ENCODE peak calls at places on chromosomes 6 and 20, in five cellular contexts. M is H1, N is A549, X is GM12878, A is K562. C is an unnamed sample.

GRCh38 chr20:48459729-48460395 is 367.9 kb downstream of the PREX1 start:
- DNase-seq in X (no peak), A (no peak), M (no peak), N (no peak), C (no peak)

GRCh38 chr6:126664271-126664670 is 324.4 kb downstream of the CENPW start:
- DNase-seq in N (no peak), M (no peak), A (no peak), X (no peak), C (no peak)

GRCh38 chr20:59515906-59516209 is 88.5 kb upstream of the PHACTR3 start:
- DNase-seq in M (no peak), N (no peak), X (no peak), A (no peak), C (no peak)

GRCh38 chr6:117456998-117457397 is 25.5 kb upstream of the DCBLD1 start:
- DNase-seq in A (no peak), X (no peak), M (no peak), N (no peak), C (no peak)

GRCh38 chr6:166310634-166311033 is 2.4 kb upstream of the PRR18 start:
- DNase-seq in M (peak), A (no peak), N (no peak), X (no peak), C (no peak)

GRCh38 chr20:41098703-41099250 is 38.6 kb upstream of the PLCG1 start:
- DNase-seq in N (no peak), A (no peak), X (no peak), M (no peak), C (no peak)

GRCh38 chr6:82142524-82142923 is 105.0 kb downstream of the IBTK start:
- DNase-seq in N (no peak), M (no peak), X (no peak), A (no peak), C (no peak)

GRCh38 chr6:149809798-149810197 is 54.4 kb downstream of the LRP11 start:
- DNase-seq in M (no peak), A (no peak), N (no peak), X (no peak), C (no peak)

GRCh38 chr20:57882451-57883161 is 172.8 kb upstream of the PMEPA1 start:
- DNase-seq in A (no peak), X (no peak), N (peak), M (no peak), C (no peak)

GRCh38 chr6:34836008-34836407 is 44.1 kb downstream of the BLTP3A start:
- DNase-seq in M (no peak), N (no peak), A (no peak), X (no peak), C (no peak)

GRCh38 chr6:12490904-12491571 is 200.9 kb downstream of the EDN1 start:
- DNase-seq in A (no peak), N (no peak), M (no peak), X (no peak), C (no peak)

GRCh38 chr20:58755062-58755697 is 62.6 kb downstream of the NPEPL1 start:
- DNase-seq in N (no peak), A (no peak), M (peak), X (no peak), C (no peak)

GRCh38 chr20:57788936-57789613 is 79.3 kb upstream of the PMEPA1 start:
- DNase-seq in M (no peak), X (no peak), N (no peak), A (no peak), C (no peak)

GRCh38 chr6:13643125-13643524 is 28.0 kb downstream of the NOL7 start:
- DNase-seq in N (no peak), A (no peak), X (no peak), M (no peak), C (no peak)

GRCh38 chr20:53570446-53571276 is 23.0 kb downstream of the ZNF217 start:
- DNase-seq in M (no peak), X (no peak), N (no peak), A (no peak), C (no peak)

GRCh38 chr6:43608310-43608763 is 20.7 kb downstream of the GTPBP2 start:
- DNase-seq in X (peak), M (peak), N (peak), A (peak), C (peak)

GRCh38 chr6:29748391-29749352 is 25.4 kb downstream of the HLA-F start:
- DNase-seq in N (peak), A (peak), X (no peak), M (peak), C (peak)

GRCh38 chr6:140544431-140544830 is 1170.0 kb upstream of the CITED2 start:
- DNase-seq in A (no peak), M (no peak), X (no peak), N (no peak), C (no peak)

GRCh38 chr20:20435453-20435852 is 67.5 kb downstream of the INSM1 start:
- DNase-seq in M (no peak), A (no peak), X (no peak), N (no peak), C (no peak)

GRCh38 chr20:38127920-38128528 is 37.0 kb downstream of the TGM2 start:
- DNase-seq in N (no peak), A (no peak), X (no peak), M (no peak), C (no peak)

GRCh38 chr20:62935204-62935967 is 2.6 kb upstream of the GID8 start:
- DNase-seq in A (no peak), N (no peak), X (no peak), M (no peak), C (no peak)

GRCh38 chr6:101281266-101281665 is 112.2 kb upstream of the GRIK2 start:
- DNase-seq in M (no peak), X (no peak), A (no peak), N (no peak), C (no peak)

GRCh38 chr6:85498596-85499258 is 48.8 kb downstream of the NT5E start:
- DNase-seq in M (no peak), X (no peak), A (no peak), N (no peak), C (peak)

GRCh38 chr6:22637781-22638180 is 68.4 kb downstream of the HDGFL1 start:
- DNase-seq in A (no peak), X (no peak), N (no peak), M (no peak), C (no peak)

GRCh38 chr6:160041608-160042007 is 72.7 kb downstream of the IGF2R start:
- DNase-seq in M (no peak), X (no peak), A (no peak), N (no peak), C (peak)

GRCh38 chr6:11213305-11214106 is 19.0 kb downstream of the NEDD9 start:
- DNase-seq in N (no peak), X (no peak), A (no peak), M (no peak), C (no peak)

GRCh38 chr6:11214911-11215310 is 17.6 kb downstream of the NEDD9 start:
- DNase-seq in X (no peak), A (no peak), M (no peak), N (no peak), C (no peak)

GRCh38 chr6:11212625-11213024 is 19.8 kb downstream of the NEDD9 start:
- DNase-seq in M (no peak), A (no peak), X (no peak), N (no peak), C (no peak)

GRCh38 chr6:11215773-11216172 is 16.7 kb downstream of the NEDD9 start:
- DNase-seq in X (no peak), M (no peak), A (no peak), N (no peak), C (no peak)

GRCh38 chr6:11214438-11214837 is 18.0 kb downstream of the NEDD9 start:
- DNase-seq in A (no peak), X (no peak), M (no peak), N (no peak), C (no peak)
- TF ChIP-seq KDM1A in A (no peak), X (no peak), M (no peak), N (no peak), C (no peak)

GRCh38 chr6:84150680-84151079 is 76.8 kb downstream of the CEP162 start:
- DNase-seq in A (no peak), X (no peak), N (no peak), M (no peak), C (no peak)
- TF ChIP-seq KDM1A in A (no peak), X (no peak), N (no peak), M (no peak), C (no peak)

DNA sequence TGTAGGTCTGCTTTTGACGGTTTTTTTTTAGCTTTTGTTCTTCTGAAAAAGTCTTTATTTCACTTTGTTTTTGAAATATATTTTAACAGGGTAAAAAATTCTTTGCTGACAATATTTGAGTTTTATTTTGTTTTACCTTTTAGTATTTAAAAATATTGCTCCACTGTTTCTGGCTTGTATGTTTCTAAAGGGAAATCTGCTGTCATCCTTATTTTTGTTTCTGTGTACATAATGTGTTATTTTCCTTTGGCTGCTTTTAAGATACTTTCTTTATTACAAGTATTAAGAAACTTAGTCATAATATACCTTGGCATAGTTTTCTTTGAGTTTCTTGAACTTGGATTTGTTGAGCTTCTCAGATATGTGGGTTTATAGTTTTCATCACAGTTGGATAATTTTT is 88.6 kb upstream of the SPACA1 start:
- DNase-seq in M (no peak), N (no peak), A (no peak), X (no peak), C (no peak)
- TF ChIP-seq KDM1A in M (no peak), N (no peak), A (no peak), X (no peak), C (no peak)

GRCh38 chr6:135990437-135990836 is 138.9 kb downstream of the PDE7B start:
- DNase-seq in A (no peak), M (no peak), N (no peak), X (no peak), C (no peak)

GRCh38 chr6:135993321-135993720 is 141.8 kb downstream of the PDE7B start:
- DNase-seq in M (no peak), N (no peak), A (no peak), X (no peak), C (no peak)

GRCh38 chr6:135995160-135995898 is 143.8 kb downstream of the PDE7B start:
- DNase-seq in X (no peak), N (no peak), M (no peak), A (no peak), C (no peak)

GRCh38 chr6:135990855-135991464 is 139.5 kb downstream of the PDE7B start:
- DNase-seq in N (no peak), X (no peak), M (no peak), A (no peak), C (no peak)

GRCh38 chr6:135992739-135993138 is 141.2 kb downstream of the PDE7B start:
- DNase-seq in A (no peak), X (no peak), M (no peak), N (no peak), C (no peak)
- TF ChIP-seq KDM1A in A (no peak), X (no peak), M (no peak), N (no peak), C (no peak)

DNA sequence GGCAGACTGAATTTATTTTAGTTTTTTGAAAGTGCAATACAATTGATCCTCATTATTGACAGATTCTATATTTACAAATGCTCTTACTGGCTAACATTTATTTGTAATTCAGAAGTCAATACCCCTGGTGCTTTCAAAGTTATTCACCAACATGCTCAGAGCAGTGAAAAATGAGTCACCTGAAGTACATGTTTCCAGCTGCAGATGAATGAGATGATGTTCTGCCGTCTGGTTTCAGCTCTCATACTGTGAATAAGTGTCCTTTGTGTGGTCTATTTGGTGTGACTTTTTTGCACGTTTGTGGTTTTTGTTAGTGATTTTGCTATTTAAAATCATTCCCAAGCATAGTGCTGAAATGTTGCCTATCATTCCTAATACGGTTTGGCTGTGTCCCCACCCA is 22.3 kb upstream of the EYA4 start:
- DNase-seq in N (no peak), M (no peak), X (no peak), A (no peak), C (no peak)
- TF ChIP-seq KDM1A in N (no peak), M (no peak), X (no peak), A (no peak), C (no peak)

GRCh38 chr6:38876470-38876869 is 161.4 kb downstream of the DNAH8 start:
- DNase-seq in A (no peak), N (no peak), M (no peak), X (no peak), C (no peak)
- TF ChIP-seq KDM1A in A (no peak), N (no peak), M (no peak), X (no peak), C (no peak)